ENCODE peak calls at places on chromosomes 2 and 18, in four cellular contexts. V is SK-N-SH, U is GM12878, S is H1. H is an unnamed sample.

GRCh38 chr18:46313521-46313920 is 209.3 kb downstream of the HAUS1 start:
- DNase-seq in V (no peak), S (no peak), U (no peak), H (no peak)

GRCh38 chr2:119531292-119531691 is 7.0 kb upstream of the SCTR start:
- DNase-seq in V (no peak), S (no peak), U (no peak), H (no peak)

GRCh38 chr2:13522096-13522495 is 805.4 kb downstream of the TRIB2 start:
- DNase-seq in V (no peak), U (no peak), S (no peak), H (no peak)

GRCh38 chr2:17607379-17607778 is 66.9 kb downstream of the VSNL1 start:
- DNase-seq in V (no peak), S (no peak), U (no peak), H (no peak)

GRCh38 chr2:65389476-65389875 is 42.9 kb downstream of the SPRED2 start:
- DNase-seq in S (no peak), U (no peak), V (no peak), H (no peak)

GRCh38 chr2:195861821-195862220 is 204.8 kb downstream of the SLC39A10 start:
- DNase-seq in S (no peak), U (no peak), V (no peak), H (no peak)

GRCh38 chr2:1942836-1943360 is 198.6 kb upstream of the PXDN start:
- DNase-seq in U (no peak), V (no peak), S (no peak), H (no peak)

GRCh38 chr2:40032650-40033319 is 253.7 kb upstream of the THUMPD2 start:
- DNase-seq in V (no peak), S (no peak), U (no peak), H (no peak)

GRCh38 chr2:36356990-36357505 is 1.5 kb downstream of the CRIM1 start:
- DNase-seq in S (no peak), U (no peak), V (peak), H (no peak)

GRCh38 chr2:152718909-152719645 is 657 bp downstream of the ARL6IP6 start:
- DNase-seq in U (peak), S (no peak), V (peak), H (peak)

GRCh38 chr2:127069003-127069402 is 38.0 kb downstream of the BIN1 start:
- DNase-seq in U (no peak), V (no peak), S (no peak), H (no peak)

GRCh38 chr18:45169610-45170009 is 445.7 kb upstream of the SLC14A2 start:
- DNase-seq in S (no peak), V (no peak), U (no peak), H (no peak)

GRCh38 chr18:62938451-62938850 is 223.1 kb downstream of the PHLPP1 start:
- DNase-seq in U (no peak), V (no peak), S (no peak), H (no peak)

GRCh38 chr2:39127973-39128372 is 7.1 kb upstream of the SOS1 start:
- DNase-seq in S (no peak), V (peak), U (peak), H (no peak)

GRCh38 chr18:54737986-54738385 is 90.3 kb upstream of the RAB27B start:
- DNase-seq in S (no peak), U (no peak), V (no peak), H (no peak)

GRCh38 chr18:4224031-4224704 is 230.9 kb downstream of the DLGAP1 start:
- DNase-seq in S (no peak), U (no peak), V (no peak), H (no peak)

GRCh38 chr2:172588931-172589330 is 33.0 kb downstream of the PDK1 start:
- DNase-seq in V (no peak), U (no peak), S (no peak), H (no peak)

DNA sequence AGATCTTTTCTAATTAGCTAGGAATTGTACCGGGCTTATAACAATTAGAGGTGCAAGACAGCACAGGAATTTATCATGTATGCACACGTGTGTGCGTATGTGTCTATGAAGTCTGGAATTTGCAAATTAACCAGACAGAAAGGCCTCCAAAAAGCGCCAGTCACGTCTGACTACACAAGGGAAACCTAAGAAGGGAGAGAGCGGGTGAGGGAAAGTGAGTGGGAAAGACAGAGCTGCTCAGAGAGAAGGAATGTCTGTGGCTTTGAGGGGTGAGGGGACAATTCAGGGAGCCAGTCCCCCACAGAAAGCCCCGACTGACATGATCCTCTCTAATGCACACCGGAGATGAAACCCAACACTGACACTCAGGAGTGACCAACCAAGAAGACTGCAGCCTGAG is 197.7 kb upstream of the SH3BP4 start:
- DNase-seq in S (no peak), V (no peak), U (no peak), H (no peak)
- TF ChIP-seq NRF1 in S (no peak), V (no peak), U (no peak), H (no peak)

GRCh38 chr18:56565059-56565458 is 73.3 kb downstream of the TXNL1 start:
- DNase-seq in V (no peak), U (no peak), S (no peak), H (no peak)
- TF ChIP-seq NRF1 in V (no peak), U (no peak), S (no peak), H (no peak)

DNA sequence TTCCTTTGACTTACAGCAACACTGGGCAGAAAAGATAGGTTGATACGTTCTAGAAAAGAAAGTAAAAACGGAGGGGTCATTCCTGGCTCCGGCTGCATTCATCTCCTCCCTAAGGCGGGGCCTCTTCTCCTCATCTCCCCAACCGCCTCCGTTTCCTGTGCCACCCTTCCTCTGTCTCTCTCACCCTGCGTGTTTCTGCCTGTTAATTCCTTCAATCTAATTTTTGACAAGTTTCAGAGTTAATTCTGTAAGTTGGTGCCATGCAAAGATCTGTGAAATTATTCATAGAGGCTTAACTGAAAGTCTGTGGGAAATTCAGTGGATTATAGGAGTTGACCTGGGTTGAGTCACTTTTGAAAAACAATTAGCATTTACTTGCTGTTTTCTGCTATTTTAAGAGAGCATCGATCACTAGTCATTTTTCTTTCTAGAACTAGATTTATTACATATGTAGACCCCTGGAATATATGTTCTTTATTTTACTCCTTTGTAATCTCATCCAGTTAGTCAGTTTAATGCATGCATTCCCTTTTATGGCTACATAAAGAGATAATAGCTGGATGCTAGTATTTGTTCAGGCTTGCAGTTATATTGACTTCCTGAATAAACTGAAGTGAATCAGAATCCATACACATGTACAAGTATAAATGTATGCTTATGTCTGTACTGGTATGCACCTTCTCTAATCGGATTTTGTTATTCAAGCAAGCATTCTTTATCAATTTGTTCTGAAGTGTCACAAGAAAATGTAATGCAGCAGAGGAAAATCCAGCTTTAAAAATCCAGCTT is 91.1 kb downstream of the EML6 start:
- DNase-seq in S (no peak), U (no peak), V (no peak), H (no peak)
- TF ChIP-seq NRF1 in S (no peak), U (no peak), V (no peak), H (no peak)

GRCh38 chr2:183010112-183010511 is 28.1 kb downstream of the NCKAP1 start:
- DNase-seq in S (peak), V (no peak), U (no peak), H (peak)
- TF ChIP-seq NRF1 in S (no peak), V (no peak), U (no peak), H (no peak)

GRCh38 chr2:220963930-220964329 is 608.2 kb downstream of the EPHA4 start:
- DNase-seq in V (no peak), S (no peak), U (no peak), H (no peak)

GRCh38 chr2:220962556-220962955 is 609.5 kb downstream of the EPHA4 start:
- DNase-seq in V (no peak), S (no peak), U (no peak), H (no peak)

GRCh38 chr2:220969348-220969747 is 602.8 kb downstream of the EPHA4 start:
- DNase-seq in S (no peak), V (no peak), U (no peak), H (no peak)

GRCh38 chr2:220961461-220961860 is 610.6 kb downstream of the EPHA4 start:
- DNase-seq in V (no peak), S (no peak), U (no peak), H (no peak)

DNA sequence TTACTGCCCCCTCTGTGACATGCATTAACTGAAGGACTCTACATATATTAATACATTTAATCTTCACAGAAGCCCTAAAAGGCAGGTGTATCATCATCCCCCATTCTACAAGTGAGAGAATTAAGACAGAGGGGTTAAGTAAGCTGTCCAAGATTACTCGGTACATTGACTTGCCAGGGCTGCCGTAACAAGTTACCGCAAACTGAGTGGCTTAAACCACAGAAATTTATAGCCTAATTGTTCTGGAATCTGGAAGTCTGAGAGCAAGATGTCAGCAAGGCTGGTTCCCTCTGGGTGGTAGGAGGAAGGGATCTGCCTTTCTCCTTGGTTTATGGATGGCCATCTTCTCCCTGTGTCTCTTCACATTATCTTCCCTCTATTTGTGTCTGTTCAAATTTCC is 605.5 kb downstream of the EPHA4 start:
- DNase-seq in U (no peak), S (no peak), V (no peak), H (no peak)
- TF ChIP-seq NRF1 in U (no peak), S (no peak), V (no peak), H (no peak)

H was measured in K562.